ENCODE peak calls at places on chromosomes 3 and 15, in five cellular contexts. W is astrocyte, M is sigmoid colon, J is OCI-LY7, Z is ascending aorta. U is an unnamed sample.
A peak's percentile ranks its signal among the peaks of the same experiment; 100 is the strongest.

GRCh38 chr3:130896101-130896500 is 2.2 kb downstream of the ATP2C1 start:
- DNase-seq in W (no peak), J (no peak), Z (no peak), M (no peak), U (peak; percentile 34)

GRCh38 chr3:49461443-49462171 is 8.5 kb upstream of the DAG1 start:
- DNase-seq in M (no peak), J (no peak), W (no peak), Z (no peak), U (no peak)

GRCh38 chr15:95990833-95991232 is 339.7 kb upstream of the NR2F2 start:
- DNase-seq in W (peak; percentile 27), M (no peak), J (no peak), Z (no peak), U (peak; percentile 31)

GRCh38 chr3:852033-852432 is 240.8 kb upstream of the CNTN6 start:
- DNase-seq in M (no peak), Z (no peak), W (no peak), J (no peak), U (no peak)

GRCh38 chr3:115648559-115648958 is 25.2 kb downstream of the GAP43 start:
- DNase-seq in W (peak; percentile 53), J (no peak), Z (no peak), M (no peak), U (no peak)

GRCh38 chr15:66287461-66288055 is 5.8 kb upstream of the DIS3L start:
- DNase-seq in W (no peak), M (no peak), J (peak; percentile 61), Z (no peak), U (no peak)

GRCh38 chr3:52036829-52037228 is 19.5 kb downstream of the DUSP7 start:
- DNase-seq in J (peak; percentile 40), Z (no peak), W (no peak), M (no peak), U (peak; percentile 23)

GRCh38 chr3:185655426-185656320 is 69.6 kb downstream of the SENP2 start:
- DNase-seq in J (no peak), Z (no peak), M (peak; percentile 69), W (no peak), U (no peak)

GRCh38 chr15:70508561-70509281 is 254.6 kb downstream of the UACA start:
- DNase-seq in W (peak; percentile 92), Z (no peak), M (no peak), J (no peak), U (peak; percentile 76)

GRCh38 chr3:64489361-64490044 is 198.3 kb downstream of the ADAMTS9 start:
- DNase-seq in J (no peak), M (peak; percentile 66), W (peak; percentile 3), Z (no peak), U (no peak)

GRCh38 chr3:52495777-52496602 is 852 bp downstream of the STAB1 start:
- DNase-seq in Z (no peak), M (no peak), J (no peak), W (peak; percentile 42), U (no peak)

GRCh38 chr3:145013931-145014330 is 1042.3 kb downstream of the DIPK2A start:
- DNase-seq in W (no peak), M (no peak), Z (no peak), J (no peak), U (no peak)

GRCh38 chr3:38133557-38134405 is 3.1 kb downstream of the ACAA1 start:
- DNase-seq in M (no peak), W (no peak), Z (peak; percentile 50), J (no peak), U (no peak)

GRCh38 chr3:35616346-35616745 is 23.0 kb upstream of the ARPP21 start:
- DNase-seq in W (no peak), Z (no peak), J (no peak), M (no peak), U (no peak)

GRCh38 chr3:71989165-71989564 is 204.2 kb upstream of the PROK2 start:
- DNase-seq in Z (no peak), M (no peak), W (peak; percentile 12), J (no peak), U (no peak)

GRCh38 chr15:39407116-39407515 is 173.8 kb upstream of the THBS1 start:
- DNase-seq in Z (no peak), M (no peak), J (no peak), W (no peak), U (no peak)

GRCh38 chr15:68583321-68583720 is 4.5 kb downstream of the CORO2B start:
- DNase-seq in W (no peak), M (no peak), J (no peak), Z (no peak), U (no peak)

GRCh38 chr15:39466428-39466827 is 114.5 kb upstream of the THBS1 start:
- DNase-seq in Z (peak; percentile 67), M (peak; percentile 84), W (no peak), J (no peak), U (no peak)

GRCh38 chr3:110101361-110101760 is 764.0 kb upstream of the DPPA4 start:
- DNase-seq in M (no peak), Z (no peak), W (no peak), J (no peak), U (no peak)

GRCh38 chr3:169946336-169946735 is 20.3 kb upstream of the SEC62 start:
- DNase-seq in M (no peak), Z (no peak), W (no peak), J (no peak), U (no peak)

GRCh38 chr15:70100495-70101331 is 3.0 kb upstream of the TLE3 start:
- DNase-seq in J (peak; percentile 68), W (peak; percentile 69), M (peak; percentile 85), Z (peak; percentile 79), U (peak; percentile 68)

GRCh38 chr3:52248165-52248541 is 2.6 kb downstream of the PPM1M start:
- DNase-seq in W (no peak), J (no peak), Z (peak; percentile 57), M (no peak), U (no peak)

GRCh38 chr3:185280572-185281365 is 26.9 kb upstream of the EHHADH start:
- DNase-seq in Z (no peak), J (peak; percentile 63), M (no peak), W (peak; percentile 53), U (no peak)

GRCh38 chr15:93212578-93212977 is 123.6 kb upstream of the RGMA start:
- DNase-seq in M (no peak), Z (no peak), W (no peak), J (no peak), U (no peak)

GRCh38 chr3:122497425-122497824 is 17.3 kb downstream of the KPNA1 start:
- DNase-seq in J (no peak), Z (no peak), W (peak; percentile 92), M (no peak), U (peak; percentile 72)

GRCh38 chr3:23294770-23295387 is 91.8 kb downstream of the UBE2E2 start:
- DNase-seq in Z (no peak), J (peak; percentile 27), M (no peak), W (no peak), U (no peak)

GRCh38 chr3:72344256-72345046 is 503.8 kb downstream of the SHQ1 start:
- DNase-seq in J (no peak), M (no peak), Z (no peak), W (no peak), U (no peak)

GRCh38 chr15:81888748-81889479 is 156.9 kb downstream of the MEX3B start:
- DNase-seq in M (no peak), J (no peak), W (peak; percentile 77), Z (no peak), U (no peak)

GRCh38 chr15:40595219-40595618 is 1.2 kb downstream of the KNL1 start:
- DNase-seq in M (no peak), Z (no peak), W (no peak), J (no peak), U (no peak)

GRCh38 chr3:135922903-135923250 is 42.7 kb upstream of the PPP2R3A start:
- DNase-seq in J (no peak), W (no peak), M (no peak), Z (no peak), U (no peak)

GRCh38 chr15:100338971-100339444 is 2.8 kb downstream of the ADAMTS17 start:
- DNase-seq in W (peak; percentile 72), J (peak; percentile 62), M (peak; percentile 79), Z (peak; percentile 83), U (peak; percentile 80)
- TF ChIP-seq CTCF in W (peak; percentile 70), J (peak; percentile 73), M (peak; percentile 71), Z (peak; percentile 76), U (peak; percentile 71)

DNA sequence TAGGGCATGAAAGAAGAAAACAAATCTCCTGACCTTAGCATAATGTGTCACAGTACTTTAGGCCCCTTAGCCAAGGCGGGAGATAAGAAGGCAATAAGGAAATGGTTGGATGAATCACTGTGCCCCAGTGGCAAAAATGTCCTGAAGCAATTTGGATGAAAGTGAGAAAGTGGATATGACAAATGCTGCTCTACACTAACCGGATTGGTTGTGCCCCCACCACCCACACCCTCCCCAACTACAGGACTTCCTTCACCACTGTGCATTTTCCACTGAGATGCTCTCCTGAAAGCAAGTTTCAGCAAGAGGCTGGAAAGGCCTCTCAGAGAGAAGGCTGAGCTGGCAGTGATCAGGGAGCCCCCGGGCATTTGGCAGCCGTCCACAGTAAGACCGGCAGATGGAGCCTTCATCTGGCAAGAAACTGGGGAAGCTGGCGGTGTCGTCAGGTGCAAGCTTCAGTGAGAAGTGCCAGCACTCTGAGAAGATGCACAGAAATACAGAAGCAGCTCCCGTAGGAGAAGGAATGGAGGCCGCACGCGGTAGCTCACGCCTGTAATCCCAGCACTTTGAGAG is 63.8 kb downstream of the ATP1B3 start:
- DNase-seq in M (peak; percentile 84), Z (no peak), J (peak; percentile 39), W (peak; percentile 71), U (peak; percentile 67)
- TF ChIP-seq CTCF in M (no peak), Z (no peak), J (peak; percentile 49), W (no peak), U (no peak)

DNA sequence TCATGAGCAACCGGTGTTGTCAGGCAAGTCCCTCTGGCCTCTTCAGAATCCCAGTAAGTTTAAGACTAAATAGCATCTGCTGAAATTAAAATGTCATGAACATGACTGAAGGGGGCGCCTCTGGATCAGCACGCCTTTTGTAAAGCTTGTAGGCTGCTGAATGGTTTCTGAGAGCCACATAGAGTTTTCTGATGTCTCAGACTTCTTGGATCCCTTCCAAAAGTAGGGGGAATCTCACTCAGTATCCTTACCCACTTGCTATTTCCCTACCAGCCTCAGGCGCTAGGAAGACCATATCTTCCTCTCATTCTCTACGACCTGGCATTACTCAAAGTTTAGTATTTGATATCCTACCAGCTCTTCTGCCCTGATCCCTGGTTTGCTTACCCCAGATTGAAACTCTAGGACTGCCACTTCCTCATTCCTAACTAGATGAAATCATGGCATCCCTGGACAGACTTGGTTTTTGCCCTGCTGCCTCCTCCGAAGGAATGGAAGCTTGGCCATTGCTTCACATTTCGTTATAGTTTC is 62.7 kb upstream of the CD47 start:
- DNase-seq in Z (no peak), W (peak; percentile 49), M (no peak), J (peak; percentile 50), U (peak; percentile 74)
- TF ChIP-seq CTCF in Z (no peak), W (peak; percentile 38), M (no peak), J (peak; percentile 76), U (peak; percentile 51)

GRCh38 chr3:98985406-98985805 is 83.9 kb upstream of the DCBLD2 start:
- DNase-seq in M (no peak), W (no peak), J (no peak), Z (no peak), U (no peak)
- TF ChIP-seq CTCF in M (no peak), W (no peak), J (no peak), Z (no peak), U (no peak)

GRCh38 chr15:77186518-77187095 is 115.7 kb upstream of the TSPAN3 start:
- DNase-seq in Z (no peak), J (peak; percentile 48), W (peak; percentile 9), M (no peak), U (peak; percentile 33)
- TF ChIP-seq CTCF in Z (peak; percentile 28), J (peak; percentile 81), W (peak; percentile 37), M (peak; percentile 32), U (peak; percentile 70)

GRCh38 chr3:47273564-47273963 is 9.0 kb downstream of the KIF9 start:
- DNase-seq in Z (no peak), M (no peak), J (no peak), W (no peak), U (no peak)
- TF ChIP-seq CTCF in Z (no peak), M (no peak), J (no peak), W (no peak), U (no peak)

GRCh38 chr3:14509796-14510100 is 30.4 kb downstream of the GRIP2 start:
- DNase-seq in W (no peak), M (no peak), Z (no peak), J (no peak), U (no peak)
- TF ChIP-seq CTCF in W (no peak), M (no peak), Z (no peak), J (no peak), U (no peak)